ENCODE peak calls at places on chromosomes 12 and 14, in eight cellular contexts. One of them, this sample, is unnamed.

GRCh38 chr14:59482471-59483331 is 1.5 kb downstream of the L3HYPDH start:
- DNase-seq in pancreas: no peak
- DNase-seq in DND-41: no peak
- DNase-seq in kidney: no peak
- DNase-seq in cardiac muscle cell: peak; percentile 86
- DNase-seq in GM12878: no peak
- DNase-seq in IMR-90: peak; percentile 95
- DNase-seq in RWPE2: peak; percentile 87
- DNase-seq in this sample: no peak

GRCh38 chr14:73457935-73458218 is 469 bp downstream of the NUMB start:
- DNase-seq in kidney: peak; percentile 87
- DNase-seq in cardiac muscle cell: no peak
- DNase-seq in DND-41: no peak
- DNase-seq in IMR-90: no peak
- DNase-seq in pancreas: peak; percentile 74
- DNase-seq in GM12878: no peak
- DNase-seq in RWPE2: peak; percentile 75
- DNase-seq in this sample: peak; percentile 6

GRCh38 chr14:22865424-22866215 is 5.9 kb upstream of the LRP10 start:
- DNase-seq in cardiac muscle cell: no peak
- DNase-seq in IMR-90: no peak
- DNase-seq in RWPE2: peak; percentile 24
- DNase-seq in kidney: peak; percentile 18
- DNase-seq in DND-41: peak; percentile 32
- DNase-seq in pancreas: no peak
- DNase-seq in GM12878: no peak
- DNase-seq in this sample: no peak

GRCh38 chr12:27112891-27113290 is 30.5 kb upstream of the C12orf71 start:
- DNase-seq in RWPE2: no peak
- DNase-seq in kidney: no peak
- DNase-seq in DND-41: no peak
- DNase-seq in IMR-90: no peak
- DNase-seq in pancreas: no peak
- DNase-seq in cardiac muscle cell: peak; percentile 20
- DNase-seq in GM12878: no peak
- DNase-seq in this sample: no peak

GRCh38 chr12:104653730-104654328 is 197.1 kb downstream of the CHST11 start:
- DNase-seq in kidney: no peak
- DNase-seq in RWPE2: no peak
- DNase-seq in pancreas: no peak
- DNase-seq in GM12878: no peak
- DNase-seq in IMR-90: no peak
- DNase-seq in DND-41: no peak
- DNase-seq in cardiac muscle cell: no peak
- DNase-seq in this sample: peak; percentile 22

GRCh38 chr12:122227341-122227740 is 1.5 kb upstream of the DIABLO start:
- DNase-seq in cardiac muscle cell: no peak
- DNase-seq in GM12878: no peak
- DNase-seq in IMR-90: no peak
- DNase-seq in kidney: peak; percentile 77
- DNase-seq in pancreas: no peak
- DNase-seq in RWPE2: no peak
- DNase-seq in DND-41: peak; percentile 95
- DNase-seq in this sample: peak; percentile 88

GRCh38 chr12:81450920-81451739 is 308.0 kb downstream of the PPFIA2 start:
- DNase-seq in kidney: peak; percentile 22
- DNase-seq in cardiac muscle cell: peak; percentile 81
- DNase-seq in RWPE2: no peak
- DNase-seq in pancreas: no peak
- DNase-seq in GM12878: no peak
- DNase-seq in DND-41: peak; percentile 5
- DNase-seq in IMR-90: peak; percentile 54
- DNase-seq in this sample: no peak

GRCh38 chr12:50234347-50234746 is 49.0 kb downstream of the LIMA1 start:
- DNase-seq in DND-41: no peak
- DNase-seq in kidney: no peak
- DNase-seq in cardiac muscle cell: no peak
- DNase-seq in IMR-90: no peak
- DNase-seq in GM12878: no peak
- DNase-seq in RWPE2: no peak
- DNase-seq in pancreas: no peak
- DNase-seq in this sample: no peak

GRCh38 chr12:105331805-105332251 is 1.3 kb downstream of the C12orf75 start:
- DNase-seq in kidney: no peak
- DNase-seq in IMR-90: no peak
- DNase-seq in pancreas: no peak
- DNase-seq in RWPE2: no peak
- DNase-seq in cardiac muscle cell: no peak
- DNase-seq in DND-41: peak; percentile 80
- DNase-seq in GM12878: no peak
- DNase-seq in this sample: peak; percentile 45

GRCh38 chr14:48127674-48128073 is 452.3 kb upstream of the MDGA2 start:
- DNase-seq in cardiac muscle cell: no peak
- DNase-seq in GM12878: no peak
- DNase-seq in DND-41: no peak
- DNase-seq in RWPE2: no peak
- DNase-seq in pancreas: no peak
- DNase-seq in kidney: no peak
- DNase-seq in IMR-90: no peak
- DNase-seq in this sample: no peak

GRCh38 chr12:120209851-120210250 is 8.9 kb upstream of the RPLP0 start:
- DNase-seq in kidney: no peak
- DNase-seq in RWPE2: no peak
- DNase-seq in GM12878: no peak
- DNase-seq in DND-41: no peak
- DNase-seq in pancreas: no peak
- DNase-seq in IMR-90: no peak
- DNase-seq in cardiac muscle cell: no peak
- DNase-seq in this sample: no peak

GRCh38 chr14:24348186-24348585 is 8.4 kb upstream of the RIPK3 start:
- DNase-seq in pancreas: no peak
- DNase-seq in RWPE2: no peak
- DNase-seq in DND-41: no peak
- DNase-seq in kidney: no peak
- DNase-seq in IMR-90: no peak
- DNase-seq in GM12878: no peak
- DNase-seq in cardiac muscle cell: no peak
- DNase-seq in this sample: no peak

GRCh38 chr14:24353551-24354529 is 14.0 kb upstream of the RIPK3 start:
- DNase-seq in pancreas: no peak
- DNase-seq in RWPE2: no peak
- DNase-seq in cardiac muscle cell: peak; percentile 56
- DNase-seq in kidney: no peak
- DNase-seq in IMR-90: peak; percentile 81
- DNase-seq in DND-41: no peak
- DNase-seq in GM12878: no peak
- DNase-seq in this sample: no peak

GRCh38 chr14:24347140-24347539 is 7.3 kb upstream of the RIPK3 start:
- DNase-seq in pancreas: no peak
- DNase-seq in IMR-90: no peak
- DNase-seq in DND-41: no peak
- DNase-seq in GM12878: no peak
- DNase-seq in kidney: no peak
- DNase-seq in cardiac muscle cell: no peak
- DNase-seq in RWPE2: no peak
- DNase-seq in this sample: no peak

GRCh38 chr14:24351517-24351916 is 11.7 kb upstream of the RIPK3 start:
- DNase-seq in cardiac muscle cell: peak; percentile 63
- DNase-seq in kidney: no peak
- DNase-seq in GM12878: no peak
- DNase-seq in RWPE2: no peak
- DNase-seq in pancreas: no peak
- DNase-seq in DND-41: no peak
- DNase-seq in IMR-90: peak; percentile 43
- DNase-seq in this sample: no peak

DNA sequence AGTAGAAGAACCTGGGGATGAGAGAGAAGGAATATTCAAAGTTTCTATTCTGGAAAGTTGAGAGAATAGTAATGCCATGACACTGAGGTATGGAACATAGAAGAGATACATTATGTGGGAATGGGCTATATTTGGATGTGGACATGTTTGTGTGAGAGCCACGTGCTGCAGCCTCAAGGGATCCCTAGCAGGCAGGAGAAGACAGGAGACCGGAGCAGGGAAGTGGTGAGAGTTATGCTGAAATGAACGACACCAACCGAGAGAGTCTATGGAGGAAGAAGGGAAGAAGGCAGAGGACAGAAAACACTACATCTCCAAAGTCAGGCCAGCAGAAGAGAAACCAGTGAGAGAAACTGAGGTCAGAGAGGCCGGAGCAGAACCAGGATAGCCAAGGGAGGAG is 10.0 kb upstream of the RIPK3 start:
- DNase-seq in cardiac muscle cell: no peak
- DNase-seq in GM12878: no peak
- DNase-seq in DND-41: no peak
- DNase-seq in IMR-90: no peak
- DNase-seq in pancreas: no peak
- DNase-seq in RWPE2: no peak
- DNase-seq in kidney: no peak
- DNase-seq in this sample: no peak
- H3K4me1 ChIP-seq in cardiac muscle cell: no peaks in the 10 kb centered on the region
- H3K4me1 ChIP-seq in GM12878: no peaks in the 10 kb centered on the region
- H3K4me1 ChIP-seq in DND-41: no peaks in the 10 kb centered on the region
- H3K4me1 ChIP-seq in IMR-90: peaks cover 9% of the 10 kb centered on the region
- H3K4me1 ChIP-seq in pancreas: no peaks in the 10 kb centered on the region
- H3K4me1 ChIP-seq in RWPE2: peaks cover 5% of the 10 kb centered on the region
- H3K4me1 ChIP-seq in kidney: peaks cover 4% of the 10 kb centered on the region
- H3K4me1 ChIP-seq in this sample: no peaks in the 10 kb centered on the region

GRCh38 chr12:46385439-46385838 is 12.9 kb upstream of the SLC38A2 start:
- DNase-seq in pancreas: no peak
- DNase-seq in GM12878: no peak
- DNase-seq in RWPE2: no peak
- DNase-seq in cardiac muscle cell: no peak
- DNase-seq in kidney: no peak
- DNase-seq in IMR-90: no peak
- DNase-seq in DND-41: no peak
- DNase-seq in this sample: no peak

GRCh38 chr12:46388427-46388992 is 15.9 kb upstream of the SLC38A2 start:
- DNase-seq in RWPE2: no peak
- DNase-seq in pancreas: no peak
- DNase-seq in cardiac muscle cell: peak; percentile 61
- DNase-seq in kidney: no peak
- DNase-seq in IMR-90: peak; percentile 71
- DNase-seq in GM12878: peak; percentile 75
- DNase-seq in DND-41: no peak
- DNase-seq in this sample: no peak

GRCh38 chr12:46387697-46388096 is 15.1 kb upstream of the SLC38A2 start:
- DNase-seq in pancreas: no peak
- DNase-seq in IMR-90: no peak
- DNase-seq in cardiac muscle cell: no peak
- DNase-seq in DND-41: peak; percentile 39
- DNase-seq in RWPE2: no peak
- DNase-seq in kidney: no peak
- DNase-seq in GM12878: no peak
- DNase-seq in this sample: no peak

GRCh38 chr12:46386360-46386867 is 13.8 kb upstream of the SLC38A2 start:
- DNase-seq in cardiac muscle cell: peak; percentile 95
- DNase-seq in pancreas: no peak
- DNase-seq in GM12878: no peak
- DNase-seq in RWPE2: no peak
- DNase-seq in DND-41: no peak
- DNase-seq in kidney: no peak
- DNase-seq in IMR-90: peak; percentile 98
- DNase-seq in this sample: no peak

GRCh38 chr12:46386877-46387629 is 14.5 kb upstream of the SLC38A2 start:
- DNase-seq in cardiac muscle cell: peak; percentile 81
- DNase-seq in RWPE2: no peak
- DNase-seq in kidney: peak; percentile 79
- DNase-seq in GM12878: no peak
- DNase-seq in IMR-90: peak; percentile 78
- DNase-seq in DND-41: no peak
- DNase-seq in pancreas: no peak
- DNase-seq in this sample: no peak
- H3K4me1 ChIP-seq in cardiac muscle cell: peaks cover 51% of the 10 kb centered on the region
- H3K4me1 ChIP-seq in RWPE2: peaks cover 80% of the 10 kb centered on the region
- H3K4me1 ChIP-seq in kidney: peaks cover 19% of the 10 kb centered on the region
- H3K4me1 ChIP-seq in GM12878: peaks cover 50% of the 10 kb centered on the region
- H3K4me1 ChIP-seq in IMR-90: peaks cover 25% of the 10 kb centered on the region
- H3K4me1 ChIP-seq in DND-41: peaks cover 37% of the 10 kb centered on the region
- H3K4me1 ChIP-seq in pancreas: peaks cover 11% of the 10 kb centered on the region
- H3K4me1 ChIP-seq in this sample: peaks cover 48% of the 10 kb centered on the region

GRCh38 chr12:6384499-6385436 is 806 bp downstream of the LTBR start:
- DNase-seq in cardiac muscle cell: no peak
- DNase-seq in pancreas: no peak
- DNase-seq in kidney: no peak
- DNase-seq in IMR-90: no peak
- DNase-seq in RWPE2: no peak
- DNase-seq in DND-41: no peak
- DNase-seq in GM12878: no peak
- DNase-seq in this sample: no peak

GRCh38 chr12:6386038-6386437 is 2.1 kb downstream of the LTBR start:
- DNase-seq in RWPE2: no peak
- DNase-seq in GM12878: no peak
- DNase-seq in DND-41: no peak
- DNase-seq in kidney: no peak
- DNase-seq in cardiac muscle cell: no peak
- DNase-seq in IMR-90: no peak
- DNase-seq in pancreas: no peak
- DNase-seq in this sample: no peak

GRCh38 chr12:6387541-6387940 is 3.6 kb downstream of the LTBR start:
- DNase-seq in cardiac muscle cell: no peak
- DNase-seq in DND-41: no peak
- DNase-seq in GM12878: no peak
- DNase-seq in RWPE2: no peak
- DNase-seq in kidney: no peak
- DNase-seq in IMR-90: no peak
- DNase-seq in pancreas: no peak
- DNase-seq in this sample: no peak

GRCh38 chr12:6383572-6384498 is at the start of gene LTBR:
- DNase-seq in IMR-90: peak; percentile 90
- DNase-seq in RWPE2: peak; percentile 97
- DNase-seq in kidney: peak; percentile 99
- DNase-seq in cardiac muscle cell: peak; percentile 99
- DNase-seq in DND-41: no peak
- DNase-seq in pancreas: peak; percentile 96
- DNase-seq in GM12878: no peak
- DNase-seq in this sample: no peak

DNA sequence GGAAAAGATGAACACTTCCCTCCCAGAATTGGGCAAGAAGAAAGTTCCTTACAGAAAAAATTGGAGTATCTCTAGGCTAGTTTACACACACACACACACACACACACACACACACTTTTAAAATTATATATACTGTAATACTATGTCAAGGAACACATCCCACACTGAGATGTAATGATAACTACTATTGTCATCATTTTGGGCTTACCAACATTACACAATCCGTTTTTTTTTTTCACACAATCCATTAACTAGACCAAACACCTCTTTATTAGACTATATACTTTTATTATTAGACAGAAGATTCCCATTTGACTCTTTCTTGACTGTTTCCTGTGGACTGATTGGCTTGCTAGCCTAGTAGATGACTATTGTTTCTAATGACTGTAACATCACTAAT is 2.6 kb downstream of the LTBR start:
- DNase-seq in cardiac muscle cell: no peak
- DNase-seq in GM12878: no peak
- DNase-seq in IMR-90: no peak
- DNase-seq in pancreas: no peak
- DNase-seq in DND-41: no peak
- DNase-seq in kidney: no peak
- DNase-seq in RWPE2: no peak
- DNase-seq in this sample: no peak
- H3K4me1 ChIP-seq in cardiac muscle cell: no peaks in the 10 kb centered on the region
- H3K4me1 ChIP-seq in GM12878: no peaks in the 10 kb centered on the region
- H3K4me1 ChIP-seq in IMR-90: peaks cover 20% of the 10 kb centered on the region
- H3K4me1 ChIP-seq in pancreas: peaks cover 4% of the 10 kb centered on the region
- H3K4me1 ChIP-seq in DND-41: no peaks in the 10 kb centered on the region
- H3K4me1 ChIP-seq in kidney: peaks cover 24% of the 10 kb centered on the region
- H3K4me1 ChIP-seq in RWPE2: peaks cover 14% of the 10 kb centered on the region
- H3K4me1 ChIP-seq in this sample: peaks cover 7% of the 10 kb centered on the region

GRCh38 chr14:105182296-105183020 is 1.3 kb upstream of the NUDT14 start:
- DNase-seq in pancreas: no peak
- DNase-seq in cardiac muscle cell: no peak
- DNase-seq in RWPE2: no peak
- DNase-seq in kidney: no peak
- DNase-seq in IMR-90: no peak
- DNase-seq in GM12878: no peak
- DNase-seq in DND-41: no peak
- DNase-seq in this sample: no peak
- H3K4me1 ChIP-seq in pancreas: peaks cover 6% of the 10 kb centered on the region
- H3K4me1 ChIP-seq in cardiac muscle cell: no peaks in the 10 kb centered on the region
- H3K4me1 ChIP-seq in RWPE2: peaks cover 3% of the 10 kb centered on the region
- H3K4me1 ChIP-seq in kidney: peaks cover 12% of the 10 kb centered on the region
- H3K4me1 ChIP-seq in IMR-90: peaks cover 2% of the 10 kb centered on the region
- H3K4me1 ChIP-seq in GM12878: peaks cover 5% of the 10 kb centered on the region
- H3K4me1 ChIP-seq in DND-41: peaks cover 4% of the 10 kb centered on the region
- H3K4me1 ChIP-seq in this sample: peaks cover 23% of the 10 kb centered on the region